ENCODE peak calls at places on chromosomes 11 and 22, in six cellular contexts. T is PC-3, M is HCT116, U is SK-N-SH, Z is hepatocyte, O is GM23338. W is an unnamed sample. For H3K79me2, the result is how much of the 10 kb centered on the place peaks cover.

GRCh38 chr11:106271686-106272085 is 194.2 kb downstream of the AASDHPPT start:
- DNase-seq in T (peak), M (no peak), U (no peak), Z (no peak), O (no peak), W (no peak)

GRCh38 chr11:120035756-120036155 is 102.2 kb downstream of the TRIM29 start:
- DNase-seq in T (no peak), M (no peak), U (no peak), Z (no peak), O (no peak), W (no peak)

GRCh38 chr11:70159612-70160570 is 43.2 kb upstream of the FADD start:
- DNase-seq in T (peak), M (peak), U (no peak), Z (no peak), O (no peak), W (no peak)

GRCh38 chr22:25027959-25028840 is 75.7 kb downstream of the KIAA1671 start:
- DNase-seq in T (peak), M (no peak), U (peak), Z (peak), O (peak), W (no peak)

GRCh38 chr11:11407065-11407737 is 54.2 kb upstream of the CSNK2A3 start:
- DNase-seq in T (no peak), M (no peak), U (peak), Z (no peak), O (no peak), W (no peak)

GRCh38 chr11:2994336-2994730 is 2.2 kb upstream of the NAP1L4 start:
- DNase-seq in T (no peak), M (no peak), U (no peak), Z (no peak), O (no peak), W (no peak)

GRCh38 chr22:48665286-48666010 is 1162.2 kb downstream of the BRD1 start:
- DNase-seq in T (no peak), M (no peak), U (peak), Z (no peak), O (no peak), W (no peak)

GRCh38 chr11:122893131-122893530 is 10.6 kb downstream of the JHY start:
- DNase-seq in T (no peak), M (no peak), U (no peak), Z (no peak), O (no peak), W (no peak)

GRCh38 chr11:6612816-6613136 is 760 bp upstream of the TAF10 start:
- DNase-seq in T (no peak), M (peak), U (peak), Z (no peak), O (peak), W (no peak)

GRCh38 chr11:8038811-8039529 is 42.0 kb upstream of the TUB start:
- DNase-seq in T (no peak), M (no peak), U (no peak), Z (no peak), O (no peak), W (no peak)

GRCh38 chr11:73314121-73314948 is 6.3 kb downstream of the ARHGEF17 start:
- DNase-seq in T (no peak), M (no peak), U (no peak), Z (peak), O (peak), W (peak)

GRCh38 chr22:47213571-47214230 is 451.3 kb downstream of the TBC1D22A start:
- DNase-seq in T (peak), M (peak), U (peak), Z (no peak), O (peak), W (peak)

GRCh38 chr11:117807482-117808272 is 10.7 kb upstream of the DSCAML1 start:
- DNase-seq in T (peak), M (peak), U (peak), Z (peak), O (peak), W (peak)

GRCh38 chr11:67438121-67438902 is 830 bp upstream of the PTPRCAP start:
- DNase-seq in T (no peak), M (no peak), U (no peak), Z (no peak), O (no peak), W (peak)

GRCh38 chr22:48896766-48897637 is 930.7 kb downstream of the BRD1 start:
- DNase-seq in T (no peak), M (no peak), U (no peak), Z (no peak), O (no peak), W (no peak)

GRCh38 chr11:81036168-81036870 is 1595.5 kb upstream of the TENM4 start:
- DNase-seq in T (no peak), M (no peak), U (no peak), Z (peak), O (no peak), W (no peak)

GRCh38 chr11:74072286-74072685 is 63.4 kb upstream of the UCP3 start:
- DNase-seq in T (no peak), M (no peak), U (no peak), Z (no peak), O (no peak), W (no peak)

GRCh38 chr11:81869337-81870065 is 864.2 kb downstream of the FAM181B start:
- DNase-seq in T (no peak), M (no peak), U (no peak), Z (no peak), O (no peak), W (peak)

GRCh38 chr11:97894978-97895377 is 1125.8 kb upstream of the CNTN5 start:
- DNase-seq in T (no peak), M (no peak), U (no peak), Z (no peak), O (no peak), W (no peak)

GRCh38 chr22:42065408-42066132 is 5.0 kb downstream of the NAGA start:
- DNase-seq in T (no peak), M (no peak), U (no peak), Z (no peak), O (peak), W (no peak)

GRCh38 chr11:43962383-43962969 is 20.0 kb downstream of the C11orf96 start:
- DNase-seq in T (no peak), M (no peak), U (peak), Z (peak), O (no peak), W (no peak)

GRCh38 chr22:46703996-46704370 is 34.1 kb downstream of the CERK start:
- DNase-seq in T (no peak), M (no peak), U (no peak), Z (no peak), O (no peak), W (no peak)

GRCh38 chr22:49395617-49396016 is 432.1 kb downstream of the BRD1 start:
- DNase-seq in T (no peak), M (no peak), U (no peak), Z (no peak), O (no peak), W (no peak)

GRCh38 chr22:37166675-37167066 is 17.0 kb upstream of the IL2RB start:
- DNase-seq in T (peak), M (no peak), U (peak), Z (peak), O (peak), W (peak)

GRCh38 chr11:94525933-94526332 is 13.7 kb downstream of the C11orf97 start:
- DNase-seq in T (peak), M (no peak), U (no peak), Z (peak), O (peak), W (no peak)

GRCh38 chr11:116879789-116880402 is 42.5 kb upstream of the APOA1 start:
- DNase-seq in T (peak), M (peak), U (peak), Z (peak), O (peak), W (peak)

GRCh38 chr22:17562906-17563870 is at the start of gene SLC25A18:
- DNase-seq in T (no peak), M (no peak), U (no peak), Z (peak), O (peak), W (no peak)
- TF ChIP-seq CTCF in T (no peak), M (no peak), U (peak), Z (no peak), O (peak), W (peak)

GRCh38 chr11:12414641-12415040 is 37.3 kb downstream of the PARVA start:
- DNase-seq in T (no peak), M (no peak), U (no peak), Z (no peak), O (no peak), W (no peak)

GRCh38 chr11:12411806-12412727 is 34.7 kb downstream of the PARVA start:
- DNase-seq in T (peak), M (peak), U (peak), Z (peak), O (peak), W (peak)

GRCh38 chr11:12415567-12415966 is 38.2 kb downstream of the PARVA start:
- DNase-seq in T (no peak), M (no peak), U (no peak), Z (no peak), O (no peak), W (no peak)

GRCh38 chr11:12411395-12411794 is 34.0 kb downstream of the PARVA start:
- DNase-seq in T (no peak), M (no peak), U (no peak), Z (no peak), O (no peak), W (no peak)

DNA sequence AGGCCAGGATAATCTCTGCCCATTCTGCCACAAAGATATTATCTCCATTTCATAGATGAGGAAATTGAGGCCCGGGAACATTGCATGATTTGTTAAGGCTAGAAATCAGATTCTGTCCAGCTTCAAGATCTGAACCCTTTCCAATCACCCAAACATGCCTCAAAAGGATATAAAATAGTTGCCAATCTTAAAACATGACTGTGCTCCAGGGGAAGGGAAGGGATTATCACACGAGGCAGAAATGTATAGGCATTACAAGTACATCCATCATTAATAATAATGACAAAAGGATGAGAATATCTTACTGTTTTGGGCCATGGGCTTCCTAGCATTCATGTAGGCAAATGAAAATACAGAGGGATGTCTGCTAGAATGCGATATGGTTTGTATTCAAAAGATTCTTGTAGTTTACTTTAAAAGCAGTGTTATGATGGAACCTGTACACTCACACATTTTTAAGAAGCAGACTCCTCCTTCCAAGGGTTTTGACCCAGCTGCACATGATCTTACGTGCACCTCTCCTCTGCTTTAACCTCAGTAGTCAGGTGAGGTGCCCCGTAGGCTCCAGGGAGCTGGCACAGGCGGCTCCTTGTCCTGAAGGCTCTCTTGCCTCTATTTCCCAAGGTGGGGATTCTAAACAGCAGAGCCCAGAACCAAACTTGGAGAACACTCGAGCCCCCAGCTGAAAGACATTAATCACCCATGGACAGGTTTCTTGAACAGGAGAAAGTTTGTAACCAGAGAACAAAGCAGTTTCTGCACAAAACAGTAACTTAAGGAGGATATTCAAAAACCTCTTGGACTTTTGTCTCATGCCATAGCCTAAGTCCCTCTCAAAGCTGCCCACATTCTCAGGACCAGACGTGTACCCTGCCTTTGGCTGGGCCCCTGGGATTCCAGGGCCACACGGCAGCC is 36.0 kb downstream of the PARVA start:
- DNase-seq in T (no peak), M (no peak), U (no peak), Z (no peak), O (no peak), W (no peak)
- H3K79me2 ChIP-seq in T (under half), M (under half), U (half or more), Z (half or more), O (under half), W (under half)

GRCh38 chr11:1292018-1292643 is 17.3 kb downstream of the TOLLIP start:
- DNase-seq in T (no peak), M (no peak), U (no peak), Z (no peak), O (no peak), W (no peak)
- TF ChIP-seq EZH2phosphoT487 in T (no peak), M (no peak), U (no peak), Z (no peak), O (no peak), W (no peak)

GRCh38 chr22:29353860-29354259 is 34.5 kb downstream of the AP1B1 start:
- DNase-seq in T (no peak), M (no peak), U (no peak), Z (no peak), O (no peak), W (no peak)

DNA sequence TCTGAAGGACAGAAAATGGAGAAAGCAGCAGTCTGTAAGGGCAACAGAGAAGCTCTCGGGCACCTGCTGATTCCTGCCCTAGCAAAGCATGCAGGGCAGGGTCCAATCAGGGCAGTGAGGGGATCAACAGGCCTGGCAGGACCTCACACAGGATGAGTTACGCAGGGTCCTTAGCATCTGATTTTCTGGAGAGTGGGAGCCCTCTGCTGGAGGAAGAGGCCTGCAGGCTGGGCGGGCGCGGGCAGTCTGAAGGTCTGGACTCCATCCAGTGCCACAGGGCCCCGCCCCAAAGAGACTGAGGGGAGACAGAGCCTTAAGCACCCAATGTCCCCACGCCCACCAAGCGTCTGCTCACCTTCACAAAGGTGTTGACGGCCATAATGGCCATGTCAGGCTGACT is 28.9 kb downstream of the AP1B1 start:
- DNase-seq in T (peak), M (peak), U (peak), Z (peak), O (peak), W (peak)
- TF ChIP-seq CTCF in T (peak), M (peak), U (peak), Z (peak), O (peak), W (peak)

GRCh38 chr11:129985823-129986222 is 16.8 kb downstream of the PRDM10 start:
- DNase-seq in T (no peak), M (no peak), U (no peak), Z (no peak), O (no peak), W (peak)

GRCh38 chr11:129989437-129989836 is 13.2 kb downstream of the PRDM10 start:
- DNase-seq in T (no peak), M (no peak), U (no peak), Z (no peak), O (no peak), W (no peak)

GRCh38 chr11:129992161-129992944 is 10.3 kb downstream of the PRDM10 start:
- DNase-seq in T (peak), M (peak), U (peak), Z (peak), O (peak), W (peak)

DNA sequence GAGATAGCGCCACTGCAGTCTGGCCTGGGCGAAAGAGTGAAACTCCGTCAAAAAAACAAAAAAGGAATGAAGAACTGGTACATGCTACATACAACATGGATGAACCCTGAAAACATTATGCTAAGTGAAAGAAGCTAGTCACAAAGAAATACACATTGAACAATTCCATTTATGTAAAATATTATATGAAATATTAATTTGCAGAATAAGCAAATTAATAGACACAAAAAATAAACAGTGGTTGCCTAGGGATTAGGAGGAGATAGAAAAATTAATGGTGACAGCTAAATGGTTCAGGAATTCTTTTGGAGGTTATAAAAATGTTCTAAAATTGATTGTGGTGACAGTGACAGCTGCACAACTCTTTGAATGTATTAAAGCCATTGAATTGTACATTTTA is 14.7 kb downstream of the PRDM10 start:
- DNase-seq in T (no peak), M (no peak), U (no peak), Z (no peak), O (no peak), W (no peak)
- H3K79me2 ChIP-seq in T (under half), M (under half), U (under half), Z (half or more), O (half or more), W (under half)

DNA sequence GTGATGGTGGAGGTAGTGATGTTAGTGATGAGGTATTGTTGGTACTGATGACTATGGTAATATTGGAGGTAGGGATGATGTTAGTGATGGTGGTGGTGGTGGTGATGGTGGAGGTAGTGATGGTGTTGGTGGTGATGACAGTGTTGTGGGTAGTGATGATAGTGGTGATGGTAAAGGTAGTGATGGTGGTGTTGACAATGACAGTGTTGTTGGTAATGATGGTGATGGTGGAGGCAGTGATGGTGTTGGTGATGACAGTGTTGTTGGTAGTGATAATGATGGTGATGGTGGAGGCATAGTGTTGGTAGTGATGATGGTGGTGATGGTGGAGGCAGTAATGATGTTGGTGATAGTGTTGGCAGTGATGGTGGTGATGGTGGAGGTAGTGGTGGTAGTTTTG is 65.1 kb downstream of the MYO7A start:
- DNase-seq in T (no peak), M (no peak), U (no peak), Z (no peak), O (no peak), W (no peak)
- TF ChIP-seq EZH2phosphoT487 in T (no peak), M (no peak), U (no peak), Z (no peak), O (no peak), W (no peak)

DNA sequence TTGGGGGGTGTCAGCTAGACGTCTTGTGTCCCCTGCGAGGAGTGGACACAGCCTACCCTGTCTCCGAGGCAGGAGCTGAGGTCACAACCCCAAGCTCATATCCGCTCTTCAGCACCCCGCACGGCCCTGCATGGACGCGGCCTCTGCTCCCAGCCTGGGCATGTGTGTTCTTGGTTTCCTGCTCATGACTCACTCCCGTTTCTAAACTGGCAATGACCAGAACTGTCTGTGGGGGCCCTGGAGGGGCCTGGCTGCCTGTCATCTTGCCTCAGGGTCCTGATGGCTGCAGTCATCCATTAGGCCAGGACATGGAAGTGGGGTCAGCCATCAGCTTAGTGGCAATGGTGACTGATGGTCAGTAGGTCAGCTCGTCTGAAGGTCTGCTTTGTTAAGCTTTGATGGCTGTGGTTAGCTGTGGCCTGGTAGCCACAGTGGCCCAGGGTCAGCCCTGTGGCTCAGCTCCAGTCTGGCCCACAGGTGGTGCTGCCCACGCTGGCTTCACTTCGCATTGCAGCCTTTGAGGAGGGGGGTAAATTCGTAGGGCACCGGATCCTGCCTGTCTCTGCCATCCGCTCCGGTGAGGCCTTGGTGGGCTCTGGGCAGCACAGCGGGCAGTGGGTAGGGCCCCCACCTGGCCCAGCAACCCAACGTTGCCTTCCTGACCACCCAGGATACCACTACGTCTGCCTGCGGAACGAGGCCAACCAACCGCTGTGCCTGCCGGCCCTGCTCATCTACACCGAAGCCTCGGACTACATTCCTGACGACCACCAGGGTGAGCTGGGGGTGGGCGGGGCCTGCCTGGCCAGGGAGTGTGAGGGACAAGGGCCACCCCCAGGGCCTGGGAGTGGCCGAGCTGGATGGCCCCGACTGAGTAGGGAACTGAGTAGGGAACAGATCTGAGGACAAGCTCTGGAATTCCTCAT is 12.0 kb downstream of the PLCB3 start:
- DNase-seq in T (no peak), M (no peak), U (peak), Z (no peak), O (peak), W (no peak)
- TF ChIP-seq CTCF in T (peak), M (no peak), U (peak), Z (no peak), O (no peak), W (no peak)